ENCODE peak calls at places on chromosomes 12 and 14, in four cellular contexts. I, H, K and C are unnamed samples.
A peak's percentile ranks its signal among the peaks of the same experiment; 100 is the strongest.

GRCh38 chr12:95681210-95681765 is 109.3 kb downstream of the NTN4 start:
- DNase-seq in I (no peak), H (no peak), K (no peak), C (no peak)

GRCh38 chr14:22476882-22477281 is 112.1 kb downstream of the DAD1 start:
- DNase-seq in I (no peak), H (no peak), K (no peak), C (no peak)

GRCh38 chr12:93468008-93468371 is 676 bp downstream of the MRPL42 start:
- DNase-seq in I (no peak), H (no peak), K (no peak), C (no peak)

GRCh38 chr14:90273532-90273931 is 17.2 kb downstream of the PSMC1 start:
- DNase-seq in I (no peak), H (no peak), K (no peak), C (no peak)

GRCh38 chr12:57479376-57480115 is at the start of gene ARHGAP9:
- DNase-seq in I (no peak), H (no peak), K (no peak), C (no peak)

GRCh38 chr14:93943052-93943451 is 15.9 kb downstream of the FAM181A start:
- DNase-seq in I (no peak), H (no peak), K (no peak), C (peak; percentile 82)

GRCh38 chr12:66279127-66279712 is 23.1 kb upstream of the HELB start:
- DNase-seq in I (peak; percentile 44), H (no peak), K (peak; percentile 36), C (peak; percentile 30)

GRCh38 chr14:24315807-24316596 is 4.7 kb downstream of the LTB4R start:
- DNase-seq in I (peak; percentile 57), H (peak; percentile 81), K (peak; percentile 76), C (no peak)

GRCh38 chr12:58963844-58964243 is 43.5 kb upstream of the LRIG3 start:
- DNase-seq in I (no peak), H (no peak), K (no peak), C (no peak)

GRCh38 chr12:20183563-20183962 is 184.8 kb upstream of the PDE3A start:
- DNase-seq in I (no peak), H (no peak), K (no peak), C (peak; percentile 18)

GRCh38 chr12:12800406-12801180 is 12.6 kb upstream of the DDX47 start:
- DNase-seq in I (no peak), H (no peak), K (peak; percentile 80), C (no peak)

GRCh38 chr14:35535794-35536112 is 1.8 kb downstream of the INSM2 start:
- DNase-seq in I (no peak), H (no peak), K (no peak), C (no peak)

GRCh38 chr12:14366211-14366762 is 805 bp downstream of the ATF7IP start:
- DNase-seq in I (peak; percentile 40), H (no peak), K (peak; percentile 70), C (no peak)

GRCh38 chr14:23061995-23062394 is 4.7 kb upstream of the CDH24 start:
- DNase-seq in I (peak; percentile 94), H (no peak), K (peak; percentile 95), C (peak; percentile 95)

GRCh38 chr14:92040431-92041040 is 677 bp upstream of the TRIP11 start:
- DNase-seq in I (peak; percentile 62), H (no peak), K (peak; percentile 67), C (peak; percentile 46)

GRCh38 chr12:113862570-113863454 is 103.3 kb downstream of the RBM19 start:
- DNase-seq in I (peak; percentile 88), H (peak; percentile 52), K (no peak), C (peak; percentile 96)

GRCh38 chr12:26125451-26126339 is 858 bp upstream of the BHLHE41 start:
- DNase-seq in I (peak; percentile 85), H (peak; percentile 87), K (peak; percentile 91), C (peak; percentile 83)

GRCh38 chr14:99995700-99996356 is 69.4 kb upstream of the EVL start:
- DNase-seq in I (peak; percentile 82), H (peak; percentile 77), K (peak; percentile 85), C (peak; percentile 55)

GRCh38 chr12:122001379-122002209 is 20.1 kb upstream of the BCL7A start:
- DNase-seq in I (no peak), H (peak; percentile 59), K (no peak), C (no peak)

GRCh38 chr12:58086930-58087329 is 145.6 kb downstream of the ATP23 start:
- DNase-seq in I (no peak), H (no peak), K (no peak), C (no peak)

GRCh38 chr12:70627677-70628076 is 9.6 kb downstream of the PTPRB start:
- DNase-seq in I (no peak), H (no peak), K (no peak), C (peak; percentile 26)

GRCh38 chr14:89845346-89845745 is 109.2 kb downstream of the EFCAB11 start:
- DNase-seq in I (no peak), H (no peak), K (peak; percentile 97), C (peak; percentile 83)

GRCh38 chr12:116284401-116284800 is 6.9 kb upstream of the MED13L start:
- DNase-seq in I (no peak), H (no peak), K (no peak), C (no peak)

GRCh38 chr14:21940887-21941855 is 267.6 kb upstream of the OR4E1 start:
- DNase-seq in I (peak; percentile 66), H (peak; percentile 38), K (peak; percentile 47), C (peak; percentile 11)

GRCh38 chr12:69074559-69075349 is 141.8 kb upstream of the CPM start:
- DNase-seq in I (no peak), H (no peak), K (peak; percentile 51), C (no peak)

GRCh38 chr12:49389092-49389703 is 21.9 kb downstream of the SPATS2 start:
- DNase-seq in I (peak; percentile 92), H (peak; percentile 93), K (peak; percentile 70), C (no peak)

GRCh38 chr14:91329615-91330014 is 85.1 kb upstream of the GPR68 start:
- DNase-seq in I (no peak), H (no peak), K (no peak), C (no peak)

GRCh38 chr12:109695420-109695819 is 18.2 kb upstream of the FAM222A start:
- DNase-seq in I (no peak), H (no peak), K (no peak), C (no peak)

GRCh38 chr12:27025116-27025515 is 2.8 kb downstream of the MED21 start:
- DNase-seq in I (no peak), H (no peak), K (no peak), C (no peak)

GRCh38 chr14:74611672-74612345 is at the start of gene LTBP2:
- DNase-seq in I (peak; percentile 45), H (peak; percentile 41), K (peak; percentile 16), C (no peak)

GRCh38 chr14:74612346-74613021 is 447 bp upstream of the LTBP2 start:
- DNase-seq in I (peak; percentile 91), H (peak; percentile 88), K (peak; percentile 84), C (peak; percentile 76)

GRCh38 chr14:74614508-74615495 is 2.8 kb upstream of the LTBP2 start:
- DNase-seq in I (no peak), H (no peak), K (no peak), C (no peak)

GRCh38 chr14:74610866-74611671 is 968 bp downstream of the LTBP2 start:
- DNase-seq in I (peak; percentile 36), H (peak; percentile 59), K (no peak), C (no peak)

DNA sequence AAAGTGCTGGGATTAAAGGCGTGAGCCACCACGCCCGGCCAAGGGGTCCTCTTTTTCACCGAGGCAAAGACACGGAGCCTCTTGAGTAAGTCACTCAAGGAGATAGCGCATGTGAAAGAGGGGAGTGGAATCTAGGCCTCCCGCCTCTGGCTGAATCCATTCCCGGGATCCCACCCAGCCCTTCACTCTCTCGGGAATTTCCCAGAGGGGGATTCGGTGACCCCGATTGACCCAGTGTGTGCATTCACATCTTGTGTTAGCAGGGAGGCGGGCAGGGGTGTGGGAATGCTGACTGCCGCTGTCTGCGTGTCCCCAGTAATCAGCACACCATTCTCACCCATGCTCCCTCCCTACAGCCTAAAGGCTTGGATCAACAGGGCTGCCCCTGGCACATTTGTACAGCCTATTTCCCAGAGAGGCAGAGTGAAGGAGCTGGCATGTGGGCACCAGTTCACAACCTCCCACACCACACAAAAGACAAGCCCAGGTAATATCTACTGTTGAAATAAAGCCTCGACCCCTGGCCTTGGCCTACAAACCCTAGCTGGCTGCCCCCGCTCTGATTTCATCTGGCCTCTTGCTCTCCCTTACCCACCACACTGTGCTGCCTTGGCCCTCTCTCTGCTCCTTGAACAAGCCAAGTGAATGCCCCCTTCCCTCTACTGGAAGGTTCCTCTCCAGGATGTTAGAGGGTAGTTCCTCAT is 1.3 kb upstream of the LTBP2 start:
- DNase-seq in I (no peak), H (no peak), K (no peak), C (no peak)
- H3K23ac ChIP-seq in I (no peak overlapping the region), H (no peak overlapping the region), K (no peak overlapping the region), C (peak overlapping the region; percentile 85)

DNA sequence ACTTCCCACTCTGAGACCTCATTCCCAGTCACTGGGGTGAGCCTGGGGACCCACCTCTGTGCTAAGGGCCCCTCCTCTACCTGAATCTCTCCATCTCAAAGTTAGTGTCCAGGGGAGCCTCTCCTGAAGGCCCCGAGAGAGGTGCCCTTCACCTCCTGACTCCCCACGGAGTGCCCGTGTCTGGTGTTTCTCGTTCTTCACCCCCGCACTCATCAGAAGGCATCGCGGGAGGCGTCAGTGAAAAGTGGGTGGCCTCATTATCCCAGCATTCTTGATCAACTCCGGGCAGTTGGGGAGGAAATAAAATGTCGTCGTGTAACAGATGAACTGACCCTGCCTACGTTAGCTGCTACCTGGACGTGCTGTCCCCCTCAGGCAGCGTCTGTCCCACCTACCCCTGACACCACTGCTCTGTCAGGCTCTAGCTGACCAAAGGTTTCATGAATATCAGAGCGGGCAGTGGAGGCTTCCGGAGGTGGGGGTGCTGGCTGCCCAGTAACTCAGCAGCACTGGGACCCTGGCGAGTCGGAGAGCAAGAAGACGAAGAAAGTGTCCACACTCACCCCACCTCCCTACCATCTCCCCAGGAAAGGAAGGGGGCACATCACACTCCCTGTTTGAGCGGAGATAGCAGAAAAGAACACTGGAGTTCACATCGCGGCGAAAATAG is 102.9 kb downstream of the PIWIL1 start:
- DNase-seq in I (no peak), H (no peak), K (no peak), C (no peak)
- H3K23ac ChIP-seq in I (no peak overlapping the region), H (no peak overlapping the region), K (no peak overlapping the region), C (no peak overlapping the region)

GRCh38 chr12:110744176-110744575 is 1.5 kb upstream of the PPP1CC start:
- DNase-seq in I (no peak), H (no peak), K (no peak), C (no peak)

GRCh38 chr12:110741795-110742717 is 635 bp downstream of the PPP1CC start:
- DNase-seq in I (peak; percentile 51), H (no peak), K (peak; percentile 46), C (peak; percentile 54)

GRCh38 chr12:110743571-110744093 is 941 bp upstream of the PPP1CC start:
- DNase-seq in I (no peak), H (peak; percentile 41), K (peak; percentile 62), C (peak; percentile 64)

GRCh38 chr12:110741371-110741770 is 1.3 kb downstream of the PPP1CC start:
- DNase-seq in I (no peak), H (no peak), K (no peak), C (peak; percentile 30)

GRCh38 chr12:110742718-110743570 is at the start of gene PPP1CC:
- DNase-seq in I (peak; percentile 96), H (peak; percentile 97), K (peak; percentile 96), C (peak; percentile 96)
- H3K23ac ChIP-seq in I (peak within 1 kb of the TSS; percentile 36), H (peak within 1 kb of the TSS; percentile 19), K (no peak within 1 kb of the TSS), C (no peak within 1 kb of the TSS)

GRCh38 chr12:131897875-131898274 is 3.5 kb downstream of the ULK1 start:
- DNase-seq in I (no peak), H (no peak), K (peak; percentile 37), C (no peak)

GRCh38 chr12:131897276-131897675 is 2.9 kb downstream of the ULK1 start:
- DNase-seq in I (no peak), H (no peak), K (no peak), C (no peak)

GRCh38 chr12:131895640-131896079 is 1.2 kb downstream of the ULK1 start:
- DNase-seq in I (no peak), H (peak; percentile 39), K (no peak), C (peak; percentile 11)

GRCh38 chr12:131896080-131896810 is 1.8 kb downstream of the ULK1 start:
- DNase-seq in I (peak; percentile 97), H (peak; percentile 96), K (peak; percentile 82), C (peak; percentile 92)

GRCh38 chr12:131896811-131897270 is 2.4 kb downstream of the ULK1 start:
- DNase-seq in I (no peak), H (no peak), K (no peak), C (no peak)
- H3K23ac ChIP-seq in I (no peak overlapping the region), H (no peak overlapping the region), K (no peak overlapping the region), C (no peak overlapping the region)